ENCODE peak calls at places on chromosome 6, in five cellular contexts. S is SHP77 treated with DMSO at 0.1 percent for 48 hours; N is mesendoderm; G is ureter; E is activated CD8-positive, alpha-beta memory T cell treated with anti-CD3 and anti-CD28 coated beads, Interleukin-2, amount 50 U/mL, for 48 hours. L is an unnamed sample.

GRCh38 chr6:99745651-99746050 is 139.0 kb downstream of the PRDM13 start:
- DNase-seq in G (no peak), S (no peak), E (no peak), N (peak; percentile 14), L (no peak)

GRCh38 chr6:33843086-33843695 is 39.4 kb upstream of the MLN start:
- DNase-seq in E (no peak), N (no peak), G (no peak), S (no peak), L (no peak)

GRCh38 chr6:134539865-134540323 is 222.0 kb upstream of the SGK1 start:
- DNase-seq in S (no peak), G (peak; percentile 46), N (peak; percentile 61), E (no peak), L (no peak)

GRCh38 chr6:44704240-44705150 is 317.0 kb downstream of the CDC5L start:
- DNase-seq in G (no peak), E (peak; percentile 58), N (no peak), S (no peak), L (no peak)

GRCh38 chr6:28589234-28589951 is 63.7 kb downstream of the GPX5 start:
- DNase-seq in N (peak; percentile 100), S (peak; percentile 89), E (peak; percentile 78), G (no peak), L (peak; percentile 88)

GRCh38 chr6:71533939-71534379 is 245.3 kb downstream of the OGFRL1 start:
- DNase-seq in E (no peak), N (no peak), G (no peak), S (no peak), L (no peak)

GRCh38 chr6:20213271-20213798 is 1.1 kb upstream of the MBOAT1 start:
- DNase-seq in G (no peak), S (no peak), N (no peak), E (no peak), L (no peak)

GRCh38 chr6:46279874-46280273 is 109.1 kb upstream of the ENPP5 start:
- DNase-seq in N (no peak), S (no peak), G (no peak), E (no peak), L (no peak)

GRCh38 chr6:47440722-47441121 is 36.9 kb upstream of the CD2AP start:
- DNase-seq in N (no peak), G (no peak), S (no peak), E (no peak), L (peak; percentile 75)

GRCh38 chr6:137210903-137211302 is 8.3 kb downstream of the IFNGR1 start:
- DNase-seq in S (no peak), E (no peak), N (no peak), G (no peak), L (no peak)

GRCh38 chr6:151067684-151068596 is 171.8 kb upstream of the AKAP12 start:
- DNase-seq in E (peak; percentile 15), G (peak; percentile 50), N (no peak), S (no peak), L (peak; percentile 45)

GRCh38 chr6:30643656-30644055 is 3.3 kb upstream of the C6orf136 start:
- DNase-seq in N (no peak), S (no peak), E (no peak), G (no peak), L (no peak)

GRCh38 chr6:105780146-105780860 is 305.8 kb upstream of the PRDM1 start:
- DNase-seq in S (no peak), G (no peak), N (no peak), E (no peak), L (no peak)

GRCh38 chr6:153150400-153150766 is 19.3 kb upstream of the RGS17 start:
- DNase-seq in S (peak; percentile 53), E (no peak), G (no peak), N (no peak), L (peak; percentile 61)

GRCh38 chr6:87071683-87072082 is 23.2 kb downstream of the CGA start:
- DNase-seq in G (no peak), E (no peak), S (no peak), N (no peak), L (no peak)

GRCh38 chr6:52507557-52508260 is 69.2 kb downstream of the TRAM2 start:
- DNase-seq in N (no peak), S (no peak), E (no peak), G (no peak), L (no peak)

GRCh38 chr6:35469711-35470662 is 1.8 kb downstream of the RPL10A start:
- DNase-seq in N (peak; percentile 45), S (no peak), G (no peak), E (peak; percentile 73), L (no peak)

GRCh38 chr6:33420493-33421343 is 853 bp downstream of the SYNGAP1 start:
- DNase-seq in N (peak; percentile 33), G (no peak), S (no peak), E (no peak), L (no peak)

GRCh38 chr6:151389640-151390275 is 1.6 kb downstream of the ZBTB2 start:
- DNase-seq in E (no peak), S (no peak), G (peak; percentile 80), N (peak; percentile 88), L (peak; percentile 44)

GRCh38 chr6:52596371-52597028 is 19.6 kb upstream of the TRAM2 start:
- DNase-seq in E (no peak), N (no peak), G (no peak), S (no peak), L (no peak)

GRCh38 chr6:121614115-121614514 is 178.7 kb downstream of the GJA1 start:
- DNase-seq in E (no peak), N (no peak), G (no peak), S (no peak), L (no peak)

L was measured in NCI-H774.